ENCODE peak calls at places on chromosomes 1 and 21, in five cellular contexts. One of them, this sample, is unnamed.

GRCh38 chr1:230303822-230304221 is 122.3 kb downstream of the PGBD5 start:
- DNase-seq in prostate gland: no peak
- DNase-seq in DND-41: no peak
- DNase-seq in esophagus squamous epithelium: no peak
- DNase-seq in ovary: peak; percentile 54
- DNase-seq in this sample: no peak

GRCh38 chr1:20358761-20359263 is 68.1 kb downstream of the VWA5B1 start:
- DNase-seq in prostate gland: peak; percentile 39
- DNase-seq in DND-41: no peak
- DNase-seq in esophagus squamous epithelium: no peak
- DNase-seq in ovary: no peak
- DNase-seq in this sample: no peak

GRCh38 chr1:48532976-48533375 is 61.0 kb upstream of the SPATA6 start:
- DNase-seq in prostate gland: no peak
- DNase-seq in DND-41: no peak
- DNase-seq in esophagus squamous epithelium: no peak
- DNase-seq in ovary: no peak
- DNase-seq in this sample: no peak

GRCh38 chr21:18986197-18986596 is 582.6 kb upstream of the TMPRSS15 start:
- DNase-seq in prostate gland: no peak
- DNase-seq in DND-41: no peak
- DNase-seq in esophagus squamous epithelium: no peak
- DNase-seq in ovary: no peak
- DNase-seq in this sample: no peak

GRCh38 chr1:233700338-233700737 is 86.4 kb downstream of the KCNK1 start:
- DNase-seq in prostate gland: no peak
- DNase-seq in DND-41: no peak
- DNase-seq in esophagus squamous epithelium: no peak
- DNase-seq in ovary: no peak
- DNase-seq in this sample: no peak

GRCh38 chr1:181396171-181396670 is 87.1 kb upstream of the CACNA1E start:
- DNase-seq in prostate gland: no peak
- DNase-seq in DND-41: no peak
- DNase-seq in esophagus squamous epithelium: no peak
- DNase-seq in ovary: no peak
- DNase-seq in this sample: peak; percentile 88

GRCh38 chr1:7500381-7501258 is 270.5 kb upstream of the VAMP3 start:
- DNase-seq in prostate gland: no peak
- DNase-seq in DND-41: no peak
- DNase-seq in esophagus squamous epithelium: no peak
- DNase-seq in ovary: no peak
- DNase-seq in this sample: no peak

GRCh38 chr1:37438971-37439671 is 35.3 kb upstream of the ZC3H12A start:
- DNase-seq in prostate gland: no peak
- DNase-seq in DND-41: no peak
- DNase-seq in esophagus squamous epithelium: no peak
- DNase-seq in ovary: no peak
- DNase-seq in this sample: no peak

GRCh38 chr1:60898987-60899386 is 183.4 kb upstream of the NFIA start:
- DNase-seq in prostate gland: no peak
- DNase-seq in DND-41: no peak
- DNase-seq in esophagus squamous epithelium: no peak
- DNase-seq in ovary: no peak
- DNase-seq in this sample: no peak

GRCh38 chr1:60895167-60896124 is 186.9 kb upstream of the NFIA start:
- DNase-seq in prostate gland: no peak
- DNase-seq in DND-41: no peak
- DNase-seq in esophagus squamous epithelium: no peak
- DNase-seq in ovary: no peak
- DNase-seq in this sample: no peak

GRCh38 chr1:60897003-60897402 is 185.4 kb upstream of the NFIA start:
- DNase-seq in prostate gland: no peak
- DNase-seq in DND-41: no peak
- DNase-seq in esophagus squamous epithelium: no peak
- DNase-seq in ovary: no peak
- DNase-seq in this sample: no peak

GRCh38 chr1:60898413-60898812 is 183.9 kb upstream of the NFIA start:
- DNase-seq in prostate gland: no peak
- DNase-seq in DND-41: no peak
- DNase-seq in esophagus squamous epithelium: no peak
- DNase-seq in ovary: no peak
- DNase-seq in this sample: no peak

DNA sequence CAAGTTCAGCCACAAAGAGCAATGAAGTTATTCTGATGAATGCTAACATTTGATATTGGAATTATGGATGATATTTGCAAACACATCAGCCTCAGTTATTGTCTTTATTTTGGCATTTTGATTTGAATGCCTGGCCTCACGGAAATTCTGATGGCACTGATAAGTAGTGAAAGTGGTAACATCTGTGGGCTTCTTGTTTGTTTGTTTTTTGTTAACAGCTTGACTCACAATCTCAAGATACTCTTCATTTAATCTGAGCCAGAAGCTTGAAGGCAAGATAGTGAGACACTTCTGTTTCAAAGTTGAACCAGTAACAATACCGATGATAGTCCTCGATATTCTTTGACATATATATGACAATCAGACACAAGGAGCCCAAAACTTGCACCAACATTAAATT is 182.9 kb upstream of the NFIA start:
- DNase-seq in prostate gland: no peak
- DNase-seq in DND-41: no peak
- DNase-seq in esophagus squamous epithelium: no peak
- DNase-seq in ovary: no peak
- DNase-seq in this sample: no peak
- H3K36me3 ChIP-seq in prostate gland: no peaks in the 10 kb centered on the region
- H3K36me3 ChIP-seq in DND-41: no peaks in the 10 kb centered on the region
- H3K36me3 ChIP-seq in esophagus squamous epithelium: no peaks in the 10 kb centered on the region
- H3K36me3 ChIP-seq in ovary: no peaks in the 10 kb centered on the region
- H3K36me3 ChIP-seq in this sample: no peaks in the 10 kb centered on the region

GRCh38 chr1:187001198-187001904 is 172.6 kb downstream of the PLA2G4A start:
- DNase-seq in prostate gland: no peak
- DNase-seq in DND-41: no peak
- DNase-seq in esophagus squamous epithelium: no peak
- DNase-seq in ovary: no peak
- DNase-seq in this sample: no peak
- H3K4me1 ChIP-seq in prostate gland: no peaks in the 10 kb centered on the region
- H3K4me1 ChIP-seq in DND-41: no peaks in the 10 kb centered on the region
- H3K4me1 ChIP-seq in esophagus squamous epithelium: no peaks in the 10 kb centered on the region
- H3K4me1 ChIP-seq in ovary: no peaks in the 10 kb centered on the region
- H3K4me1 ChIP-seq in this sample: no peaks in the 10 kb centered on the region

GRCh38 chr1:26281971-26282693 is 2.2 kb downstream of the SH3BGRL3 start:
- DNase-seq in prostate gland: no peak
- DNase-seq in DND-41: no peak
- DNase-seq in esophagus squamous epithelium: no peak
- DNase-seq in ovary: no peak
- DNase-seq in this sample: no peak

GRCh38 chr1:26284597-26285351 is 4.9 kb downstream of the SH3BGRL3 start:
- DNase-seq in prostate gland: peak; percentile 27
- DNase-seq in DND-41: peak; percentile 85
- DNase-seq in esophagus squamous epithelium: peak; percentile 44
- DNase-seq in ovary: no peak
- DNase-seq in this sample: peak; percentile 91

GRCh38 chr1:26282694-26283019 is 2.8 kb downstream of the SH3BGRL3 start:
- DNase-seq in prostate gland: no peak
- DNase-seq in DND-41: no peak
- DNase-seq in esophagus squamous epithelium: no peak
- DNase-seq in ovary: no peak
- DNase-seq in this sample: no peak

GRCh38 chr1:26283871-26284596 is 4.1 kb downstream of the SH3BGRL3 start:
- DNase-seq in prostate gland: no peak
- DNase-seq in DND-41: no peak
- DNase-seq in esophagus squamous epithelium: no peak
- DNase-seq in ovary: no peak
- DNase-seq in this sample: no peak

DNA sequence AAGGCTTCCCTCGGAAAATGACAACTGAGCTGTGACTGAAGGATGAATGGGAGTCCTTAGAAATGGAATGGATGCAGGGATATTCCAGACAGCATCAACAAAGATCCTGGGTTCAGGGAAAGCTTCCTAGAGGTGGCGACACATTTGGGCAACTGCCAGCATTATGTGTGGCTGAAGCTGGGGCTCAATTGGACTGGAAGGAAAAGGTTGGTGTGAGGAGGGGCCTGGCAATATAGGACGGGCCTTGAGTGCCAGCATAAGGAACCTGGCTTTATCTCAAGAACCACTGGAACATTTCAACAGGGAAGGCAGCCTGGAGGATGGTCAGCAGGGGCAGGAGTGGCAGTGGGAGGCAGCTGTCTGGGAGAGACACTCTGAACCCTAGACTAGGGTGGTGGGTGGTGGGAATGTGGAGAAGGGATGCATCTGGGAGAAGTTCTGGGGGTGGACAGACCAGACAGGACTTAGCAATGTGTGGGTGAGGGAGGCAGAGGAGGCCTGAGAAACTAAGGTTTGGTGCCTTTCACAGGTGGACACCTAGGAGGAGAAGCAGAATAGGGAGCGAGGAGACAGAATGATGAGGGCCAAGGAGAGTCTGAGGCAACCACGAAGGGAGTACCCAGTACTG is 3.5 kb downstream of the SH3BGRL3 start:
- DNase-seq in prostate gland: no peak
- DNase-seq in DND-41: no peak
- DNase-seq in esophagus squamous epithelium: no peak
- DNase-seq in ovary: no peak
- DNase-seq in this sample: no peak
- H3K27ac ChIP-seq in prostate gland: no peak overlapping the region
- H3K27ac ChIP-seq in DND-41: peak overlapping the region; percentile 15
- H3K27ac ChIP-seq in esophagus squamous epithelium: peak overlapping the region; percentile 54
- H3K27ac ChIP-seq in ovary: no peak overlapping the region
- H3K27ac ChIP-seq in this sample: peak overlapping the region; percentile 60

DNA sequence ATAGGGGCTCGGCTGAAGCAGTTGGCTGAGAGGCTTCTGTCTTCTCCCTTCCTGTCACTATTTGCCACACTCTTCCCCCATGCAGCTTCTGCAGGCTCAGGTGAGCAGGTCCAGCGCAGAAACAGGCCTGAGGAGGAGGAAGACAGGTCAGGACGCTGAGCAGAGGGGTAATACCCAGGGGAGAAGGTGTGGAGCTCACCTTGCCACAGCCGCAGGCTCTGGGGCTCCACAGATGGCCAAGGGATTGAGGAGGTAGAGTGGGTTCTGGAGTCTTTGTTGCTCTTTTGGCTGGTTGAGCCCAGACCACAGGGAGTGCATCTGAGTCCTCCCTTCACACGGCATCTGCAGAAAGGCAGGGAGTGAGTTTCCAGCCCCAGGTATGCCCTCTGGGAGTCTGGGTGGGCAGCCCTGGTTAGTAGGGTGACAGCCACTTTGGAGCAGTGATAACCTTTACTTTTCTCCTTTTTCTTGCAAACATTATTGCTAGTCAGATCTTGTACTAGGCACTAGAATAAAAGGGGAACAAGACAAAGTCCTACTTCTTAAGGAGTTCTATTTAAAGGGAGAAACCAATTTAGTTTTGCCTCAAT is 9.7 kb downstream of the EIF3I start:
- DNase-seq in prostate gland: no peak
- DNase-seq in DND-41: no peak
- DNase-seq in esophagus squamous epithelium: no peak
- DNase-seq in ovary: no peak
- DNase-seq in this sample: no peak
- H3K36me3 ChIP-seq in prostate gland: peaks cover 3% of the 10 kb centered on the region
- H3K36me3 ChIP-seq in DND-41: peaks cover 48% of the 10 kb centered on the region
- H3K36me3 ChIP-seq in esophagus squamous epithelium: peaks cover 39% of the 10 kb centered on the region
- H3K36me3 ChIP-seq in ovary: no peaks in the 10 kb centered on the region
- H3K36me3 ChIP-seq in this sample: peaks cover 23% of the 10 kb centered on the region

This sample was measured in CD8-positive, alpha-beta memory T cell.